ENCODE peak calls at places on chromosomes 7 and 10, in five cellular contexts. W is H9, X is IMR-90, V is H1, K is mesenchymal stem cell. Y is an unnamed sample.

GRCh38 chr7:148379693-148380092 is 210.9 kb upstream of the C7orf33 start:
- DNase-seq in W (no peak), X (no peak), V (no peak), K (no peak), Y (no peak)

GRCh38 chr7:16644987-16645592 is 464 bp downstream of the ANKMY2 start:
- DNase-seq in W (no peak), X (no peak), V (peak), K (peak), Y (no peak)

GRCh38 chr10:114458955-114459354 is 54.7 kb upstream of the AFAP1L2 start:
- DNase-seq in W (peak), X (peak), V (peak), K (peak), Y (no peak)

GRCh38 chr10:75400163-75400768 is 1.3 kb downstream of the ZNF503 start:
- DNase-seq in W (no peak), X (no peak), V (no peak), K (peak), Y (no peak)

GRCh38 chr10:16186564-16186963 is 250.2 kb upstream of the PTER start:
- DNase-seq in W (no peak), X (no peak), V (no peak), K (no peak), Y (no peak)

GRCh38 chr10:57959318-57960003 is 308.2 kb downstream of the IPMK start:
- DNase-seq in W (no peak), X (no peak), V (no peak), K (no peak), Y (no peak)

GRCh38 chr7:115676080-115676479 is 354.5 kb downstream of the TFEC start:
- DNase-seq in W (no peak), X (peak), V (no peak), K (peak), Y (peak)

GRCh38 chr7:157977717-157978470 is 609.7 kb downstream of the PTPRN2 start:
- DNase-seq in W (peak), X (no peak), V (no peak), K (no peak), Y (no peak)

GRCh38 chr10:114544045-114544659 is 113.9 kb downstream of the ABLIM1 start:
- DNase-seq in W (no peak), X (no peak), V (no peak), K (no peak), Y (no peak)

GRCh38 chr7:90771281-90771680 is 175.2 kb downstream of the CDK14 start:
- DNase-seq in W (no peak), X (peak), V (no peak), K (peak), Y (no peak)

GRCh38 chr10:75825656-75826055 is 394.2 kb downstream of the LRMDA start:
- DNase-seq in W (no peak), X (no peak), V (no peak), K (no peak), Y (no peak)

GRCh38 chr7:108497082-108497725 is 28.7 kb downstream of the PNPLA8 start:
- DNase-seq in W (no peak), X (peak), V (peak), K (peak), Y (peak)

GRCh38 chr7:47482013-47482761 is 99.7 kb downstream of the TNS3 start:
- DNase-seq in W (no peak), X (peak), V (no peak), K (peak), Y (no peak)

GRCh38 chr10:5812283-5813090 is 747 bp downstream of the GDI2 start:
- DNase-seq in W (no peak), X (no peak), V (peak), K (peak), Y (peak)

GRCh38 chr10:97531401-97531985 is 32.8 kb downstream of the UBTD1 start:
- DNase-seq in W (peak), X (peak), V (no peak), K (peak), Y (no peak)

GRCh38 chr10:78947226-78947625 is 121.5 kb upstream of the ZMIZ1 start:
- DNase-seq in W (no peak), X (no peak), V (no peak), K (no peak), Y (no peak)

GRCh38 chr7:50651227-50651989 is 86.2 kb upstream of the DDC start:
- DNase-seq in W (no peak), X (no peak), V (no peak), K (peak), Y (no peak)

GRCh38 chr10:122261584-122261983 is 9.5 kb upstream of the BTBD16 start:
- DNase-seq in W (no peak), X (no peak), V (no peak), K (no peak), Y (no peak)

DNA sequence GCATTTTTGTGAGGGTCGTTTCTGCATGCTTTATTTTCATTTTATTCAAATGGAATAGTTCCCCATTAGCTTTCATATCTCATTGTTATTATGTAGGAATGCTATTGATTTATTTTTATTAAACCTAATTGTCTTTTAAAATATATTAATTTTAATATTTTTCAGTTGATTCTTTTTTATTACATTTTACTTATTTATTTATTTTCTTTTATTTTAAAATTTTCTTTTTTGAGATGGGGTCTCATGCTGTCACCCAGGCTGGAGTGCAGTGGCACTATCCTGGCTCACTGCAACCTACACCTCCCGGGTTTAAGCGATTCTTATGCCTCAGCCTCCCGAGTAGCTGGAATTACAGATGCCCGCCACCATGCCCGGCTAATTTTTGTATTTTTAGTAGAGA is 7.4 kb upstream of the STK17A start:
- DNase-seq in W (no peak), X (no peak), V (no peak), K (no peak), Y (no peak)
- H2BK15ac ChIP-seq in W (no peak), X (no peak), V (no peak), K (no peak), Y (no peak)

GRCh38 chr10:69629897-69630650 is at the start of gene FAM241B:
- DNase-seq in W (peak), X (peak), V (peak), K (peak), Y (peak)
- H4K8ac ChIP-seq in W (no peak), X (no peak), V (peak), K (no peak), Y (no peak)

GRCh38 chr7:75639893-75640600 is 98.7 kb downstream of the HIP1 start:
- DNase-seq in W (peak), X (no peak), V (peak), K (no peak), Y (no peak)
- H4K91ac ChIP-seq in W (peak), X (peak), V (peak), K (peak), Y (peak)

GRCh38 chr7:22723642-22724041 is 3.4 kb upstream of the IL6 start:
- DNase-seq in W (no peak), X (no peak), V (no peak), K (no peak), Y (no peak)

GRCh38 chr7:22726849-22727792 is at the start of gene IL6:
- DNase-seq in W (peak), X (peak), V (peak), K (peak), Y (no peak)

GRCh38 chr7:22726345-22726848 is 603 bp upstream of the IL6 start:
- DNase-seq in W (peak), X (peak), V (peak), K (peak), Y (peak)

GRCh38 chr7:22724861-22725260 is 2.1 kb upstream of the IL6 start:
- DNase-seq in W (no peak), X (no peak), V (no peak), K (no peak), Y (no peak)

DNA sequence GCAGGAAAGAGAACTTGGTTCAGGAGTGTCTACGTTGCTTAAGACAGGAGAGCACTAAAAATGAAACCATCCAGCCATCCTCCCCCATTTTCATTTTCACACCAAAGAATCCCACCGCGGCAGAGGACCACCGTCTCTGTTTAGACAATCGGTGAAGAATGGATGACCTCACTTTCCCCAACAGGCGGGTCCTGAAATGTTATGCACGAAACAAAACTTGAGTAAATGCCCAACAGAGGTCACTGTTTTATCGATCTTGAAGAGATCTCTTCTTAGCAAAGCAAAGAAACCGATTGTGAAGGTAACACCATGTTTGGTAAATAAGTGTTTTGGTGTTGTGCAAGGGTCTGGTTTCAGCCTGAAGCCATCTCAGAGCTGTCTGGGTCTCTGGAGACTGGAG is 1.4 kb upstream of the IL6 start:
- DNase-seq in W (no peak), X (peak), V (no peak), K (peak), Y (no peak)
- H2BK15ac ChIP-seq in W (no peak), X (peak), V (no peak), K (no peak), Y (no peak)

DNA sequence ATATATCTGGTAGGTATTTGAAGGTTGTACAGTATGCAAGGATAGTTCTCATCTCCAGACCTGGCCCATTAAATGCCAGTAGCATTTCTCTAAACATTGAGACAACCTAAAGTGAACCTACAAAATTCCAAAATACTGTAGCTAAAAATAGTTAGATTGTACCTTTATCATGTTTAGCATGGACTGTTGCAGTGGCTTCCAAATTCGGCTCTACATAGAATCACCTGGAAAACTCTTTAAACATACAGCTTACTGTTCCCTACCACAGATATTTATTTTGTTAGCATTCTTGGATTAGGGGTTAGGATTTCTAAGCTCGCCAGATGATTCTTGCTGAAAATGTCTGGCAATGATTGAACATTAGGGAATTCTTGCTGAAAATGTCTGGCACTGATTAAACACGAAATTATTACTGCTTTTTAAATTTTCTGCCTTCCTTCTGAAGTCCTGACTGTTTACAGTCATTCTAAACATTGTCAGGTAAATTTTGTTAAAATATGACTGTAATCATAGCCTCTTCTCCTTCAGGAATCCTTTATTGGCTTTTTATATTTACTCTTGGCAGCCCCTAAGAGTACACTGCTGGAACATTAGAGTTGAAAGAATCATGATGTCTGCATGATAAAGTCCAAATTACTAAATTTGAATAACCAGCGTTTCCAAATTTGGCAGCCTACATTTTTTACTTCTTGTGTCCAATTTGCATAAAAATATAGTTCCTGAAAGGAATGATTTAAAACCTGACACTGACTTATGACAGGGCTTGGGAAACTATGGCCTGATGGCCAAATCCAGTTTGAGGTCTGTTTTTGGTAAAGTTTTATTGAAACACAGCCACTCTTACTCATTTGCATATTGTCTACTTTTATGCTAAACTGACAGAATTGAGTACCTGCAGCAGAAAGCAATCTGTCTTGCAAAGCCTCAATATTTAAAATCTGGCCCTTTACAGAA is 40.3 kb downstream of the SHOC2 start:
- DNase-seq in W (no peak), X (no peak), V (no peak), K (no peak), Y (no peak)
- H4K8ac ChIP-seq in W (no peak), X (no peak), V (no peak), K (no peak), Y (no peak)

GRCh38 chr10:63146503-63146902 is 13.4 kb downstream of the NRBF2 start:
- DNase-seq in W (no peak), X (no peak), V (no peak), K (no peak), Y (no peak)

GRCh38 chr10:63143984-63144383 is 10.9 kb downstream of the NRBF2 start:
- DNase-seq in W (no peak), X (no peak), V (no peak), K (no peak), Y (no peak)

GRCh38 chr10:63140077-63140476 is 6.9 kb downstream of the NRBF2 start:
- DNase-seq in W (no peak), X (no peak), V (no peak), K (no peak), Y (no peak)

GRCh38 chr10:63145782-63146181 is 12.7 kb downstream of the NRBF2 start:
- DNase-seq in W (no peak), X (peak), V (no peak), K (peak), Y (no peak)

DNA sequence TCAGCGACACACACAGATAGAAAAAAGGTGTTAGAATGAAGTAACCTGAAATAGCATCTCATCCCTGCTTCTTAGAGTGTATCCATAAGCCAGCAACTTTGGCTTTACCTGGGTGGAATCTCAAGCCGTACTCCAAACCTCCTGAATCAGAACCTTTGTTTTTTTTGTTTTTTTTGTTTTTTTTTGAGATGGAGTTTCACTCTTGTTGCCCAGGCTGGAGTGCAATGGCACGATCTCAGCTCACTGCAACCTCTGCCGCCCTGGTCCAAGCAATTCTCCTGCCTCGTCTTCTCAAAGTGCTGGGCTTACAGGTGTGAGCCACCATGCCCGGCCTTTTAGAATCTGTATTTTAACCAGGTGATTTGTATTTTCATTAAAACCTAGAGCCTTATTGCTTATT is 9.0 kb downstream of the NRBF2 start:
- DNase-seq in W (no peak), X (no peak), V (no peak), K (no peak), Y (no peak)
- H4K91ac ChIP-seq in W (no peak), X (no peak), V (no peak), K (no peak), Y (no peak)